ENCODE peak calls at places on chromosomes 13 and 19, in eight cellular contexts. H, F, E, P, B, T, A and K are unnamed samples.

GRCh38 chr13:30739646-30740642 is 4.6 kb downstream of the ALOX5AP start:
- DNase-seq in H (no peak), F (no peak), E (peak; percentile 94), P (peak; percentile 89), B (no peak), T (peak; percentile 5), A (peak; percentile 44), K (peak; percentile 62)

GRCh38 chr13:27868639-27869435 is 51.0 kb upstream of the PDX1 start:
- DNase-seq in H (no peak), F (no peak), E (peak; percentile 42), P (no peak), B (no peak), T (peak; percentile 20), A (no peak), K (peak; percentile 32)

GRCh38 chr19:3852614-3853254 is 16.1 kb downstream of the ZFR2 start:
- DNase-seq in H (no peak), F (peak; percentile 7), E (peak; percentile 88), P (peak; percentile 21), B (no peak), T (peak; percentile 14), A (no peak), K (no peak)

GRCh38 chr13:44267966-44268365 is 105.7 kb upstream of the SERP2 start:
- DNase-seq in H (no peak), F (peak; percentile 92), E (peak; percentile 91), P (no peak), B (no peak), T (no peak), A (no peak), K (no peak)

GRCh38 chr19:18848860-18849661 is 17.3 kb downstream of the UPF1 start:
- DNase-seq in H (peak; percentile 89), F (no peak), E (no peak), P (no peak), B (peak; percentile 85), T (no peak), A (peak; percentile 74), K (no peak)

GRCh38 chr13:25276748-25277147 is 10.5 kb downstream of the MTMR6 start:
- DNase-seq in H (no peak), F (no peak), E (peak; percentile 70), P (peak; percentile 40), B (no peak), T (no peak), A (no peak), K (no peak)

GRCh38 chr19:43525836-43526771 is 897 bp downstream of the ETHE1 start:
- DNase-seq in H (peak; percentile 80), F (no peak), E (peak; percentile 18), P (peak; percentile 56), B (peak; percentile 42), T (no peak), A (peak; percentile 83), K (no peak)

GRCh38 chr13:41007359-41008118 is 11.6 kb downstream of the ELF1 start:
- DNase-seq in H (no peak), F (no peak), E (peak; percentile 24), P (no peak), B (no peak), T (peak; percentile 75), A (no peak), K (no peak)

GRCh38 chr13:38872693-38873092 is 117.9 kb downstream of the STOML3 start:
- DNase-seq in H (no peak), F (no peak), E (peak; percentile 55), P (peak; percentile 67), B (peak; percentile 30), T (peak; percentile 40), A (no peak), K (peak; percentile 57)

GRCh38 chr19:40663712-40664692 is 26.4 kb downstream of the NUMBL start:
- DNase-seq in H (peak; percentile 70), F (no peak), E (peak; percentile 26), P (peak; percentile 50), B (no peak), T (no peak), A (no peak), K (no peak)

GRCh38 chr19:47492571-47493377 is 8.8 kb upstream of the KPTN start:
- DNase-seq in H (no peak), F (no peak), E (no peak), P (no peak), B (no peak), T (no peak), A (no peak), K (no peak)

GRCh38 chr13:46647514-46648065 is 94.6 kb downstream of the LRCH1 start:
- DNase-seq in H (no peak), F (no peak), E (no peak), P (no peak), B (no peak), T (no peak), A (no peak), K (no peak)

GRCh38 chr19:4278010-4278409 is 1.1 kb upstream of the SHD start:
- DNase-seq in H (no peak), F (no peak), E (no peak), P (no peak), B (no peak), T (no peak), A (no peak), K (no peak)

GRCh38 chr13:33610471-33611015 is 207.4 kb upstream of the RFC3 start:
- DNase-seq in H (peak; percentile 83), F (no peak), E (no peak), P (peak; percentile 73), B (peak; percentile 86), T (no peak), A (no peak), K (no peak)

GRCh38 chr13:80551650-80552497 is 210.9 kb upstream of the SPRY2 start:
- DNase-seq in H (no peak), F (no peak), E (peak; percentile 44), P (no peak), B (no peak), T (no peak), A (no peak), K (no peak)

GRCh38 chr13:102724923-102725322 is 30.1 kb upstream of the METTL21C start:
- DNase-seq in H (no peak), F (no peak), E (peak; percentile 56), P (no peak), B (no peak), T (peak; percentile 8), A (no peak), K (no peak)

GRCh38 chr19:29812080-29812880 is 489 bp downstream of the CCNE1 start:
- DNase-seq in H (peak; percentile 89), F (no peak), E (no peak), P (peak; percentile 16), B (peak; percentile 45), T (peak; percentile 20), A (no peak), K (no peak)

GRCh38 chr13:22893149-22893548 is 287.6 kb upstream of the SGCG start:
- DNase-seq in H (no peak), F (no peak), E (no peak), P (no peak), B (no peak), T (no peak), A (no peak), K (no peak)

GRCh38 chr13:40231311-40231710 is 435.1 kb downstream of the FOXO1 start:
- DNase-seq in H (no peak), F (no peak), E (no peak), P (no peak), B (no peak), T (no peak), A (no peak), K (no peak)

GRCh38 chr19:19445911-19446361 is 40.5 kb downstream of the GATAD2A start:
- DNase-seq in H (peak; percentile 59), F (no peak), E (no peak), P (peak; percentile 64), B (no peak), T (peak; percentile 28), A (no peak), K (no peak)

DNA sequence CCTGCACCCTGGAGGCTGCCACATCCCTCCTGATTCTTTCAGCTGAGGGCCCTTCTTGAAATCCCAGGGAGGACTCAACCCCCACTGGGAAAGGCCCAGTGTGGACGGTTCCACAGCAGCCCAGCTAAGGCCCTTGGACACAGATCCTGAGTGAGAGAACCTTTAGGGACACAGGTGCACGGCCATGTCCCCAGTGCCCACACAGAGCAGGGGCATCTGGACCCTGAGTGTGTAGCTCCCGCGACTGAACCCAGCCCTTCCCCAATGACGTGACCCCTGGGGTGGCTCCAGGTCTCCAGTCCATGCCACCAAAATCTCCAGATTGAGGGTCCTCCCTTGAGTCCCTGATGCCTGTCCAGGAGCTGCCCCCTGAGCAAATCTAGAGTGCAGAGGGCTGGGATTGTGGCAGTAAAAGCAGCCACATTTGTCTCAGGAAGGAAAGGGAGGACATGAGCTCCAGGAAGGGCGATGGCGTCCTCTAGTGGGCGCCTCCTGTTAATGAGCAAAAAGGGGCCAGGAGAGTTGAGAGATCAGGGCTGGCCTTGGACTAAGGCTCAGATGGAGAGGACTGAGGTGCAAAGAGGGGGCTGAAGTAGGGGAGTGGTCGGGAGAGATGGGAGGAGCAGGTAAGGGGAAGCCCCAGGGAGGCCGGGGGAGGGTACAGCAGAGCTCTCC is 6.9 kb upstream of the CEACAM5 start:
- DNase-seq in H (peak; percentile 51), F (no peak), E (no peak), P (peak; percentile 46), B (no peak), T (peak; percentile 20), A (peak; percentile 55), K (no peak)
- TF ChIP-seq CTCF in H (no peak), F (no peak), E (peak; percentile 52), P (peak; percentile 53), B (no peak), T (peak; percentile 78), A (no peak), K (peak; percentile 44)

GRCh38 chr19:44740351-44740824 is 8.1 kb upstream of the BCL3 start:
- DNase-seq in H (no peak), F (no peak), E (no peak), P (no peak), B (no peak), T (peak; percentile 64), A (no peak), K (no peak)
- TF ChIP-seq CTCF in H (no peak), F (peak; percentile 8), E (no peak), P (no peak), B (no peak), T (peak; percentile 63), A (no peak), K (peak; percentile 24)

DNA sequence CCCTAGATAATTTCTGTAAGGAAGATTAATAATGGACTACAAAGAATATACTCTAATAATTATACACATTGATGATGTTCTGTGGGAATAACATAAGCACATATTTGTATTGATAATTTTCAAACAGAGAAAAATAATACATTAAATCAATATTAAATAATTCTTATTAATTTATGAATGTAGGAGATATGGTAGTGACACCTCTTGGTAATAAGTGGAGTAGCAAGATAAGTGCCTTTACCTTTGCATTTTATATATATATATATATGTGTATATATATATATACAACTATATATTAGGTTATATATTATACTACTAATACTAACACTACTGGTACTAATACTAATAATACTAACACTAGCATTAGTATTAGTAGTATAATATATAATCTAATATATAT is 905.8 kb downstream of the SLITRK1 start:
- DNase-seq in H (no peak), F (no peak), E (peak; percentile 2), P (no peak), B (no peak), T (no peak), A (no peak), K (no peak)
- TF ChIP-seq CTCF in H (no peak), F (no peak), E (no peak), P (no peak), B (no peak), T (peak; percentile 21), A (no peak), K (no peak)

DNA sequence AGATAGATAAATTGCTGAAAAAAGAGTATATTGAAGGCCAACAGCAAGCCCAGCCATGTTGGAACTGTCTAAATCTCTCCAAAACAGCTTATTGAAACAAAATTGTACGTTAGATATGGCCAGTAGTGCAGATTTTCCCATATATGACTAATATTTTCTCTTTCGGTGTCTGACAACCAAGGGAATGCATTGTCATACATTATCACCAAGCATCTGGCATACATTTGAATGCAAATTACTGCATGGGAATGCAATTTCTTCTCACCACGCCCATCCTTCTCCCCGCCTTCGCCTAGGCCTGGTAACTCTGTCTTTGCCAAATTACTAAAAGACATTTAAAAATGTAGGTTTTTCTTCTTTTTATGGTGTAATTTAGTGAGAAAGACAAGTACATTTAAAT is 32.5 kb upstream of the IRS2 start:
- DNase-seq in H (no peak), F (no peak), E (no peak), P (no peak), B (no peak), T (no peak), A (no peak), K (no peak)
- TF ChIP-seq CTCF in H (no peak), F (no peak), E (no peak), P (no peak), B (no peak), T (no peak), A (no peak), K (no peak)